ENCODE peak calls at places on chromosome 20, in four cellular contexts. W is transverse colon, V is fibroblast of lung, C is T-cell. H is an unnamed sample.
A peak's percentile ranks its signal among the peaks of the same experiment; 100 is the strongest.

GRCh38 chr20:49956689-49957443 is 20.7 kb downstream of the RNF114 start:
- DNase-seq in C (no peak), V (no peak), W (no peak), H (no peak)

GRCh38 chr20:17465236-17465635 is 65.9 kb downstream of the BFSP1 start:
- DNase-seq in V (no peak), W (no peak), C (no peak), H (no peak)

GRCh38 chr20:45407067-45407745 is 883 bp upstream of the DBNDD2 start:
- DNase-seq in W (peak; percentile 58), V (peak; percentile 14), C (no peak), H (peak; percentile 12)

GRCh38 chr20:32439132-32439829 is 81.2 kb downstream of the ASXL1 start:
- DNase-seq in V (peak; percentile 29), C (no peak), W (peak; percentile 5), H (no peak)

GRCh38 chr20:46634528-46634927 is 16.7 kb downstream of the SLC13A3 start:
- DNase-seq in W (no peak), V (no peak), C (no peak), H (no peak)

GRCh38 chr20:682123-682522 is 6.5 kb upstream of the SCRT2 start:
- DNase-seq in C (no peak), W (no peak), V (no peak), H (no peak)

GRCh38 chr20:24522452-24523330 is 53.3 kb downstream of the SYNDIG1 start:
- DNase-seq in W (no peak), V (no peak), C (no peak), H (no peak)

GRCh38 chr20:40499416-40499815 is 189.6 kb downstream of the MAFB start:
- DNase-seq in W (no peak), V (no peak), C (no peak), H (no peak)

GRCh38 chr20:53399131-53399530 is 194.5 kb downstream of the ZNF217 start:
- DNase-seq in W (no peak), C (no peak), V (no peak), H (no peak)

GRCh38 chr20:48705208-48706115 is 122.3 kb downstream of the PREX1 start:
- DNase-seq in W (no peak), V (peak; percentile 58), C (no peak), H (no peak)

GRCh38 chr20:38060536-38060935 is 27.0 kb downstream of the RPRD1B start:
- DNase-seq in W (no peak), C (no peak), V (no peak), H (peak; percentile 5)

GRCh38 chr20:12394786-12395185 is 477.1 kb downstream of the BTBD3 start:
- DNase-seq in V (no peak), W (no peak), C (no peak), H (peak; percentile 66)

GRCh38 chr20:45363611-45364492 is 896 bp downstream of the SYS1 start:
- DNase-seq in W (no peak), V (no peak), C (no peak), H (no peak)

GRCh38 chr20:57465486-57465885 is 59.5 kb downstream of the CTCFL start:
- DNase-seq in V (no peak), C (no peak), W (no peak), H (no peak)

GRCh38 chr20:23094213-23094896 is 8.2 kb upstream of the CD93 start:
- DNase-seq in C (no peak), V (no peak), W (no peak), H (no peak)

GRCh38 chr20:5971203-5971602 is 20.8 kb downstream of the MCM8 start:
- DNase-seq in W (no peak), V (no peak), C (no peak), H (no peak)

GRCh38 chr20:28562510-28562898 is 2695.0 kb upstream of the DEFB115 start:
- DNase-seq in V (peak; percentile 54), C (no peak), W (no peak), H (no peak)

GRCh38 chr20:50645253-50646068 is 45.9 kb downstream of the RIPOR3 start:
- DNase-seq in W (peak; percentile 71), V (peak; percentile 99), C (no peak), H (peak; percentile 96)

GRCh38 chr20:38453941-38454340 is 18.7 kb upstream of the RALGAPB start:
- DNase-seq in V (no peak), C (no peak), W (no peak), H (peak; percentile 60)

GRCh38 chr20:17843246-17844132 is 125.1 kb downstream of the SNX5 start:
- DNase-seq in C (no peak), V (peak; percentile 98), W (no peak), H (peak; percentile 89)

GRCh38 chr20:2864626-2865025 is 8.7 kb upstream of the PTPRA start:
- DNase-seq in C (no peak), V (no peak), W (no peak), H (no peak)